ENCODE peak calls at places on chromosomes 3 and 15, in nine cellular contexts. O, Z, E, R, U, V, D, S and M are unnamed samples.

GRCh38 chr3:57999423-58000115 is 8.7 kb upstream of the FLNB start:
- DNase-seq in O (no peak), Z (no peak), E (no peak), R (no peak), U (no peak), V (no peak), D (peak; percentile 56), S (no peak), M (no peak)

GRCh38 chr15:88779944-88780343 is 23.3 kb upstream of the ACAN start:
- DNase-seq in O (no peak), Z (no peak), E (no peak), R (no peak), U (no peak), V (no peak), D (no peak), S (no peak), M (no peak)

GRCh38 chr15:42832577-42832976 is 88.0 kb downstream of the TTBK2 start:
- DNase-seq in O (no peak), Z (no peak), E (no peak), R (no peak), U (no peak), V (no peak), D (peak; percentile 29), S (no peak), M (peak; percentile 8)

GRCh38 chr3:113096158-113096893 is 105.5 kb downstream of the GTPBP8 start:
- DNase-seq in O (no peak), Z (no peak), E (no peak), R (no peak), U (no peak), V (no peak), D (no peak), S (no peak), M (no peak)

GRCh38 chr15:87368511-87368910 is 888.0 kb downstream of the NTRK3 start:
- DNase-seq in O (no peak), Z (no peak), E (no peak), R (no peak), U (no peak), V (no peak), D (no peak), S (no peak), M (no peak)

GRCh38 chr3:102206506-102207145 is 228.2 kb upstream of the ZPLD1 start:
- DNase-seq in O (peak; percentile 68), Z (peak; percentile 71), E (peak; percentile 46), R (peak; percentile 57), U (no peak), V (peak; percentile 46), D (peak; percentile 26), S (peak; percentile 69), M (peak; percentile 30)

GRCh38 chr15:94346272-94346671 is 114.9 kb downstream of the MCTP2 start:
- DNase-seq in O (no peak), Z (no peak), E (no peak), R (no peak), U (no peak), V (no peak), D (no peak), S (no peak), M (no peak)

GRCh38 chr3:81395739-81396138 is 365.7 kb downstream of the GBE1 start:
- DNase-seq in O (no peak), Z (no peak), E (no peak), R (no peak), U (no peak), V (no peak), D (peak; percentile 6), S (no peak), M (no peak)

GRCh38 chr3:117629505-117629904 is 919.9 kb downstream of the TUSC7 start:
- DNase-seq in O (no peak), Z (no peak), E (no peak), R (no peak), U (no peak), V (no peak), D (no peak), S (no peak), M (no peak)

GRCh38 chr3:30554317-30554690 is 52.1 kb upstream of the TGFBR2 start:
- DNase-seq in O (no peak), Z (no peak), E (no peak), R (no peak), U (no peak), V (no peak), D (no peak), S (no peak), M (no peak)

GRCh38 chr3:51581529-51581928 is 43.0 kb downstream of the RAD54L2 start:
- DNase-seq in O (no peak), Z (no peak), E (no peak), R (no peak), U (no peak), V (no peak), D (peak; percentile 18), S (no peak), M (no peak)

GRCh38 chr15:48084759-48085420 is 35.9 kb upstream of the SLC24A5 start:
- DNase-seq in O (no peak), Z (no peak), E (no peak), R (no peak), U (peak; percentile 8), V (no peak), D (peak; percentile 60), S (no peak), M (no peak)

GRCh38 chr15:81253846-81254245 is 57.2 kb downstream of the IL16 start:
- DNase-seq in O (no peak), Z (no peak), E (no peak), R (no peak), U (no peak), V (no peak), D (no peak), S (no peak), M (no peak)

GRCh38 chr3:106342386-106342785 is 473.6 kb upstream of the CBLB start:
- DNase-seq in O (no peak), Z (no peak), E (no peak), R (no peak), U (no peak), V (no peak), D (no peak), S (no peak), M (no peak)

GRCh38 chr15:96344120-96344705 is 13.7 kb downstream of the NR2F2 start:
- DNase-seq in O (no peak), Z (no peak), E (no peak), R (no peak), U (no peak), V (no peak), D (no peak), S (no peak), M (no peak)
- H3K27me3 ChIP-seq in O (peaks cover 6% of the 10 kb centered on the region), Z (no peaks in the 10 kb centered on the region), E (peaks cover 5% of the 10 kb centered on the region), R (no peaks in the 10 kb centered on the region), U (no peaks in the 10 kb centered on the region), V (no peaks in the 10 kb centered on the region), D (peaks cover 26% of the 10 kb centered on the region), S (no peaks in the 10 kb centered on the region), M (no peaks in the 10 kb centered on the region)

DNA sequence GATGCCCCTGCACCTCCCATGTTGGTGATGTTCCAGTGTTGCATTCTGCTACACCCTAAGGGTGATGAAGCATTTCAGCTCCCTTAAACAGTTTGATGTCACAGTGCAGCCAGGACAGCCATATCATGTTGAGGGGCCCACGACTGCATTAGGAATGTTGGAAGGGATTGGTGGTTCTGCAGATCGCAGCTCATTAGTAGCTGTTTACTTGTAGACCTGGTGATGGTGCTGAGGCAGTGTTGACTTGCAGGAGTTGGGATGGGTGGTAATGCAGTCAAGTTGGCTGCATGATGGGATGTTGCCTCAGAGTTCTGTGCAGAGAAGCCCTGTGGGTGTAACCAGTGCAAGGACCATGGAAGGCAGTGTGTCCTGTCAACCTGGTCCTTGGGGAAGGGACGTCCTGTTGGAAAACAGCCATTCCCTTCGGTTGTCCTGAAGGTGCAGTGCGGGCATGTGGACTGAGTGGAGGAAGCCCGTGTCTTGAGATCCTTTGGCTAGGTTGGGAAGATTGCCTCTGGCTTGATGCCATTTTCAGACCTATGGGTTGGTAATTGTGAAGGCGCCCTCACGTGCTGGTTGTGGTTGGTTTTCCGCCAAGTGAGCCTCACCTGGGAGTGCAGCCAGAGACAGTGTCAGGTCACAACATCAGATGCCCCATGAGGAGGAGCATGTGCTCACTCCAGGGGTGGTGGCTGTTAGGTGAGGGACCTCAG is 100.7 kb downstream of the SNRPN start:
- DNase-seq in O (no peak), Z (no peak), E (peak; percentile 22), R (no peak), U (no peak), V (no peak), D (no peak), S (no peak), M (no peak)
- H3K9me3 ChIP-seq in O (peaks cover 100% of the 10 kb centered on the region), Z (peaks cover 90% of the 10 kb centered on the region), E (peaks cover 100% of the 10 kb centered on the region), R (peaks cover 22% of the 10 kb centered on the region), U (peaks cover 74% of the 10 kb centered on the region), V (peaks cover 100% of the 10 kb centered on the region), D (peaks cover 60% of the 10 kb centered on the region), S (peaks cover 100% of the 10 kb centered on the region), M (peaks cover 100% of the 10 kb centered on the region)

DNA sequence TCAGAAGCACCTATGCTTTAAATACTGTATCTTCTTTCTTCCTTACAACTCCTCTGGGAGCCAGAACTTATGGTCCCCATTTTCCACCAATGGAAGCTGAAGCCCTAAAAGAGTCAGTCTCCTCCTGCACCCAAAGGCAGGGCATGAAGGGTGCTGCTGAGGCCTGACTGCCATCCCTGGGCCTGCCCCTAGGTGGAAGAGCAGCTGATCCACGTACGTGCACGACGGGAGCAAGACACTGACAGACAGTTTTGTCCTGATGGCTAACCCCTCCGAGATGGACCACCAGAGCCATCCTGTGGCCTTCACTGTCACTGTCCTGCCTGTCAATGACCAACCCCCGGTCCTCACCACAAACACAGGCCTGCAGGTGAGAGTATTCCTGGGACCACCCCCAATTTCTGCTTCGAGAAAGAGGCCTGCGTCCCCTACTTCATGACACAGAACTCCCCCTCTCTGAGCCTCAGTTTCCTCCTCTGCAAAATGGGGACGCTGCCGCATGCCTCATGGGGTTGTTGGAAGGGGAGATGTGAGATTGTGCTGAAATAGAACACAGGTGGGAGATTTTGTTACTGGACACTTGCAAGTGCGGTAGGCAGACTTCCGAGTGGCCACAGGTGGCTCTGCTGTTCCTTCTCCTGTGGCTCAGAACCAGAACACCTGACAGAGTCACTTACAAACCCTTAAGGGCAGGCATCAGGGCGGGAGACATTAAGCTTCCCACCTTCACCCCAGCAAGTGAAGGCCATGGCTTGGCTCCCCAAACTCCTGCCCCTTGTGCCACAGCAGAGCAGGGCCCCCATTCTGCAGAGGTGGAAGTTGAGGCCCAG is 175.4 kb downstream of the TBC1D2B start:
- DNase-seq in O (no peak), Z (peak; percentile 23), E (no peak), R (no peak), U (no peak), V (peak; percentile 16), D (no peak), S (no peak), M (no peak)
- TF ChIP-seq CTCF in O (no peak), Z (no peak), E (no peak), R (no peak), U (no peak), V (no peak), D (peak; percentile 7), S (no peak), M (no peak)

DNA sequence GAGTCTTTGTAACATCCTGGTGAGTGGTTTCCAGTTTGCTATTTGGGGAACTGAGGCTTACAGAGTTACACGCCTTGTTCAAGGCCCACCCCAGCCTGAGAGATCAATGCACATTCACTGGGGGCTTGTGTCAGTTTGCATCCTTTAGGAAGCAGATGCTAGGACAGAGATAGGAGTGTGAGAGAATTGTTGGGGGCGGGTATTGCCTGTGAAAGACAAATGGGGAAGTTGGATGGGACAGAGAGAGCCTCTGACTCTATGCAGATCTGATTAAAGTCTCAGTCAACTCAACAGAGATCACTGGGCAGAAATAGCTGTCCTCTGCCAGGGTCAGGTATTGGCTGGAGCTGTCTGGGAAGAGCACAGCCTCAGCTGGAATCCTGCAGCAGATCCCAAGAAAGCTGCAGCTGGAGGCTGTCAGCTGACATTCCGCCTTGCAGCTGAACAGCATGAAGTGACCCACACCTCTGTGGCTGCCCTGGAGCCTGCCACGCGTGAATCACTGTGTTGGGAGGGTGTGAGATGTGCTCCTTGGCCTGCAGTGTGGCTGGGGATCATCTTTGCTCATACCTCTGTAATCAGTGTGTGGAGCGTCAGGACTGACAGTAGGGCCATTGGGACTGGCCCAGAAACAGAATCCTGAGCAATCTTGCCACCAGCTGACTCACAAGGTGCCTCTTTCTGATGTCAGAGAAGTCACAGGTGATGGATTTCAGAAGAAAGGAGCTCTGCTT is 283.9 kb upstream of the LRRFIP2 start:
- DNase-seq in O (no peak), Z (peak; percentile 81), E (no peak), R (no peak), U (no peak), V (peak; percentile 72), D (peak; percentile 30), S (no peak), M (no peak)
- H3K27me3 ChIP-seq in O (peaks cover 11% of the 10 kb centered on the region), Z (no peaks in the 10 kb centered on the region), E (no peaks in the 10 kb centered on the region), R (no peaks in the 10 kb centered on the region), U (peaks cover 11% of the 10 kb centered on the region), V (no peaks in the 10 kb centered on the region), D (peaks cover 7% of the 10 kb centered on the region), S (no peaks in the 10 kb centered on the region), M (peaks cover 58% of the 10 kb centered on the region)